ENCODE peak calls at places on chromosomes 13 and 19, in eight cellular contexts. O is NCI-H460, B is aorta, L is dorsolateral prefrontal cortex, V is uterus, E is amygdala, Z is NCI-H1092 treated with DMSO at 0.1 percent for 48 hours, I is NCI-H2171 treated with DMSO at 0.1 percent for 48 hours. K is an unnamed sample.

GRCh38 chr13:42400188-42400833 is 128.4 kb downstream of the AKAP11 start:
- DNase-seq in O (no peak), B (no peak), L (no peak), V (no peak), E (no peak), Z (no peak), I (no peak), K (no peak)

GRCh38 chr13:35865341-35866240 is 265.6 kb downstream of the DCLK1 start:
- DNase-seq in O (no peak), B (no peak), L (no peak), V (no peak), E (no peak), Z (no peak), I (no peak), K (no peak)

GRCh38 chr13:28582225-28582891 is 76.6 kb upstream of the POMP start:
- DNase-seq in O (no peak), B (no peak), L (no peak), V (no peak), E (no peak), Z (no peak), I (no peak), K (no peak)

GRCh38 chr13:59332966-59333365 is 830.8 kb downstream of the DIAPH3 start:
- DNase-seq in O (no peak), B (no peak), L (no peak), V (peak), E (no peak), Z (no peak), I (no peak), K (no peak)

GRCh38 chr13:111853766-111854165 is 213.2 kb upstream of the SOX1 start:
- DNase-seq in O (no peak), B (no peak), L (no peak), V (no peak), E (no peak), Z (peak), I (no peak), K (no peak)

GRCh38 chr19:35037716-35038622 is 3.6 kb upstream of the HPN start:
- DNase-seq in O (no peak), B (no peak), L (no peak), V (no peak), E (no peak), Z (no peak), I (peak), K (peak)

GRCh38 chr13:101626925-101627555 is 174.6 kb downstream of the ITGBL1 start:
- DNase-seq in O (no peak), B (no peak), L (no peak), V (no peak), E (no peak), Z (no peak), I (no peak), K (no peak)

GRCh38 chr13:87497426-87497825 is 173.7 kb upstream of the SLITRK5 start:
- DNase-seq in O (no peak), B (no peak), L (no peak), V (no peak), E (no peak), Z (no peak), I (no peak), K (no peak)

GRCh38 chr19:32570081-32570785 is 10.8 kb upstream of the PDCD5 start:
- DNase-seq in O (peak), B (no peak), L (no peak), V (peak), E (peak), Z (peak), I (peak), K (peak)

GRCh38 chr19:27762933-27763332 is 1450.0 kb downstream of the UQCRFS1 start:
- DNase-seq in O (no peak), B (no peak), L (no peak), V (no peak), E (no peak), Z (no peak), I (no peak), K (no peak)

GRCh38 chr13:35349673-35350278 is 126.7 kb downstream of the MAB21L1 start:
- DNase-seq in O (no peak), B (no peak), L (no peak), V (no peak), E (no peak), Z (no peak), I (no peak), K (no peak)

GRCh38 chr19:1384478-1385110 is 887 bp downstream of the NDUFS7 start:
- DNase-seq in O (no peak), B (no peak), L (no peak), V (no peak), E (no peak), Z (no peak), I (no peak), K (no peak)

GRCh38 chr13:34748078-34748477 is 194.0 kb upstream of the NBEA start:
- DNase-seq in O (no peak), B (no peak), L (no peak), V (peak), E (no peak), Z (peak), I (no peak), K (peak)

GRCh38 chr19:13012690-13013608 is 17.7 kb downstream of the NFIX start:
- DNase-seq in O (no peak), B (peak), L (no peak), V (peak), E (no peak), Z (no peak), I (no peak), K (no peak)

K was measured in cerebellum.